ENCODE peak calls at places on chromosomes 1 and 21, in eight cellular contexts. V, K, S, Q, P, T, J and L are unnamed samples.

GRCh38 chr1:151056149-151056548 is 3.3 kb downstream of the CDC42SE1 start:
- DNase-seq in K (no peak), Q (no peak), S (no peak), P (no peak), V (no peak), T (no peak), J (no peak), L (no peak)

GRCh38 chr1:214632091-214632490 is 29.1 kb downstream of the CENPF start:
- DNase-seq in K (no peak), P (no peak), Q (no peak), T (no peak), S (no peak), V (no peak), J (no peak), L (no peak)

GRCh38 chr1:226882631-226883409 is 12.4 kb downstream of the PSEN2 start:
- DNase-seq in S (no peak), T (no peak), P (peak; percentile 33), J (peak; percentile 72), K (no peak), Q (no peak), V (no peak), L (no peak)

GRCh38 chr1:186722711-186723309 is 42.6 kb upstream of the PTGS2 start:
- DNase-seq in V (no peak), T (peak; percentile 37), J (no peak), P (no peak), K (no peak), Q (peak; percentile 51), S (peak; percentile 61), L (no peak)

GRCh38 chr1:88661188-88661587 is 22.9 kb upstream of the PKN2 start:
- DNase-seq in J (no peak), K (no peak), T (no peak), V (no peak), P (no peak), Q (no peak), S (no peak), L (no peak)

GRCh38 chr1:225710804-225711203 is 57.9 kb upstream of the ENAH start:
- DNase-seq in P (no peak), Q (peak; percentile 82), S (no peak), J (no peak), V (no peak), T (no peak), K (no peak), L (no peak)

GRCh38 chr21:32359719-32360260 is 33.0 kb downstream of the URB1 start:
- DNase-seq in P (no peak), J (no peak), K (no peak), Q (peak; percentile 6), V (no peak), T (peak; percentile 52), S (no peak), L (no peak)

GRCh38 chr1:94713472-94714141 is 106.5 kb upstream of the SLC44A3 start:
- DNase-seq in K (peak; percentile 37), V (peak; percentile 72), Q (peak; percentile 89), S (no peak), P (peak; percentile 81), J (peak; percentile 89), T (peak; percentile 92), L (peak; percentile 61)

GRCh38 chr21:45455321-45456013 is 50.5 kb downstream of the COL18A1 start:
- DNase-seq in S (no peak), Q (no peak), P (no peak), K (peak; percentile 61), V (peak; percentile 70), T (no peak), J (peak; percentile 72), L (no peak)

GRCh38 chr21:40841524-40842196 is 5.3 kb downstream of the DSCAM start:
- DNase-seq in K (peak; percentile 64), J (peak; percentile 74), V (no peak), P (no peak), S (no peak), T (peak; percentile 6), Q (no peak), L (peak; percentile 67)

GRCh38 chr1:153770812-153771211 is 4.4 kb upstream of the SLC27A3 start:
- DNase-seq in P (no peak), J (peak; percentile 58), S (no peak), K (no peak), V (no peak), T (no peak), Q (no peak), L (no peak)

GRCh38 chr21:45080639-45081414 is 6.4 kb downstream of the ADARB1 start:
- DNase-seq in T (no peak), V (no peak), P (no peak), S (no peak), Q (no peak), K (no peak), J (no peak), L (no peak)

GRCh38 chr1:186557147-186557777 is 96.3 kb upstream of the PDC start:
- DNase-seq in J (no peak), T (no peak), P (no peak), V (no peak), Q (no peak), K (no peak), S (no peak), L (no peak)

GRCh38 chr1:25912076-25912831 is 6.0 kb upstream of the STMN1 start:
- DNase-seq in P (no peak), V (no peak), J (no peak), Q (no peak), T (no peak), S (no peak), K (no peak), L (no peak)

GRCh38 chr1:63327417-63328139 is 5.2 kb downstream of the FOXD3 start:
- DNase-seq in K (no peak), V (no peak), T (peak; percentile 24), P (peak; percentile 64), J (peak; percentile 82), S (peak; percentile 79), Q (peak; percentile 60), L (peak; percentile 62)

GRCh38 chr21:35226302-35226701 is 177.2 kb upstream of the RUNX1 start:
- DNase-seq in P (no peak), V (peak; percentile 68), T (peak; percentile 24), S (no peak), J (no peak), Q (no peak), K (no peak), L (peak; percentile 45)

GRCh38 chr1:208807446-208808117 is 563.4 kb upstream of the PLXNA2 start:
- DNase-seq in K (no peak), T (no peak), P (no peak), Q (no peak), J (no peak), V (no peak), S (no peak), L (no peak)

GRCh38 chr1:159800177-159800935 is 1.8 kb upstream of the FCRL6 start:
- DNase-seq in T (no peak), K (no peak), J (no peak), P (no peak), Q (no peak), V (no peak), S (no peak), L (no peak)

GRCh38 chr1:246161626-246162025 is 345.5 kb downstream of the SMYD3 start:
- DNase-seq in Q (no peak), V (no peak), K (no peak), P (no peak), T (no peak), J (no peak), S (no peak), L (no peak)

GRCh38 chr1:71667224-71667623 is 586.4 kb upstream of the ZRANB2 start:
- DNase-seq in P (no peak), V (no peak), K (no peak), J (no peak), Q (no peak), T (no peak), S (no peak), L (no peak)

GRCh38 chr1:17516303-17517214 is 22.9 kb upstream of the ARHGEF10L start:
- DNase-seq in J (no peak), Q (no peak), S (no peak), V (no peak), T (peak; percentile 85), P (peak; percentile 86), K (no peak), L (peak; percentile 85)

DNA sequence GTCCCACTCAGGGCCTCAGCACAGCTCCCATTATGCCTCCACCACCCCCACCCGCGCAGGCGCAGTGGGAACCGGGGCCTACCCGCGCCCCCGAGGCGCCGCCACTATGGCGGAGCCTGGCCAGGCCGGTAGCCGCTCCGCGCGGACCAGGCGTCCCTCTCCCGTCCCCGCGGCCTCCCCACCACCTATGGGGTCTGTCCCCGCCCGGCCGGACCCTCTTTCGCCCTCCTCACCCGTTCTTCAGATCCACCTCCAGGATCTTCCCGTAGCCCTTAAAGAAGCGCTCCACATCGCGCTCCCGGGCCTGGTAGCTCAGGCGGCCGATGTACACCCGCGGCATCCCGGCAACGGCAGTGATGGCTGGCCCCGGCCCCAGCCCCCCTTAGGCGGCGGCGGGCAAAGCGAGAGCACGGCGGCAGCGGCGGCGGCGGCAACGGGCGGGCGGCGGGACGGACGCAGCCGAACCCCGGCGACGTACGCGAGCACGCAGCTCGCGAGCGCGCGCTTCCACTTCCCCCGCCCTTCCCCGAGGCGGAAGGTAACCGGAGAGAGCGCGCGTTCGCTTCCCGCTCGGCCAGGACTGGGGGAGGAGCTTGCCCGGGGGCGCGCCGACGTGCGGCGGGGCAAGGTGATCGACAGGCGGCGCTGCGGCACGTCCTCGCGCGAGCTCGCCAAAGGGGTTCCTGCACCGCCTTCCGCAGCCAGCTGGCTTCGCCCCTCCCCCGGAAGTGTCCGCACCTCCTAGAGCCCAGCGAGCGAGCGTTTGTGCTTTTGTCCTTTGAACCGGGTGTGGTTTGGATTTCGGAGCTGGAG is at the start of gene SRSF4:
- DNase-seq in J (peak; percentile 100), Q (peak; percentile 94), V (peak; percentile 99), P (peak; percentile 99), S (peak; percentile 98), K (peak; percentile 98), T (peak; percentile 97), L (peak; percentile 99)
- TF ChIP-seq POLR2A in J (peak; percentile 86), Q (peak; percentile 62), V (peak; percentile 27), P (peak; percentile 69), S (peak; percentile 94), K (peak; percentile 88), T (peak; percentile 72), L (no peak)

GRCh38 chr1:19596065-19596718 is 47.9 kb upstream of the NBL1 start:
- DNase-seq in J (no peak), P (peak; percentile 32), Q (no peak), T (no peak), K (no peak), S (peak; percentile 32), V (no peak), L (no peak)
- TF ChIP-seq POLR2AphosphoS5 in J (no peak), P (peak; percentile 5), Q (no peak), T (no peak), K (no peak), S (no peak), V (no peak), L (no peak)

GRCh38 chr1:100250264-100250663 is 630 bp upstream of the DBT start:
- DNase-seq in S (no peak), V (no peak), T (no peak), K (no peak), J (no peak), Q (no peak), P (no peak), L (no peak)
- H3K27ac ChIP-seq in S (peak overlapping the region; percentile 83), V (peak overlapping the region; percentile 93), T (no peak overlapping the region), K (peak overlapping the region; percentile 84), J (peak overlapping the region; percentile 85), Q (no peak overlapping the region), P (peak overlapping the region; percentile 88), L (no peak overlapping the region)

DNA sequence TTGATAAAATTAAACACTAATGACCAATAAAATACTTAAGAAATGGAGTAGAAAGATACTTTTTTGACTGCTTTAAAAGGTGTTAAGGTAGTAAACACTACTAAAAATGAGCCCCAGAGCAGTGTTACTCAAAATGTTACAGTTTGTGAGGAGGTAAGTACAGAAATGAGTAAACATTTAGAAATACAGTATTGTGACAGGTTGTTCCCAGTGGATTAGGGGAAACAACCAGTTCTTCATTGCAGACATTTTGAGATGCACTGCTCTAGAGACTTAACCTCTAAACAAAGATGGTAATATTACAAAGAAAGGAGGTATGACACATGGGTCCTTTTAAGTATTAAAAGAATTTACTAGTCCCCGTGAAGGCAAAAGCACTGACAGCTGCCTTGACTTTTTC is 12.7 kb downstream of the DHX9 start:
- DNase-seq in K (no peak), J (no peak), Q (no peak), V (no peak), T (no peak), S (no peak), P (no peak), L (no peak)
- TF ChIP-seq POLR2A in K (no peak), J (no peak), Q (no peak), V (no peak), T (no peak), S (peak; percentile 17), P (no peak), L (no peak)